ENCODE peak calls at places on chromosomes 11 and 22, in five cellular contexts. T is fibroblast of lung, I is ovary, Y is A673, K is mucosa of descending colon. H is an unnamed sample.

GRCh38 chr11:106238704-106239360 is 161.4 kb downstream of the AASDHPPT start:
- DNase-seq in T (no peak), I (no peak), Y (no peak), K (no peak), H (no peak)

GRCh38 chr22:36900880-36901279 is 12.5 kb upstream of the CSF2RB start:
- DNase-seq in T (no peak), I (no peak), Y (no peak), K (no peak), H (no peak)

GRCh38 chr11:76086713-76087635 is 119.3 kb downstream of the WNT11 start:
- DNase-seq in T (peak), I (no peak), Y (no peak), K (no peak), H (peak)

GRCh38 chr11:86477495-86478155 is 102.9 kb downstream of the CCDC81 start:
- DNase-seq in T (peak), I (peak), Y (no peak), K (no peak), H (no peak)

GRCh38 chr11:93646399-93646798 is 15.1 kb upstream of the CEP295 start:
- DNase-seq in T (no peak), I (no peak), Y (no peak), K (no peak), H (no peak)

GRCh38 chr11:133516845-133517244 is 15.5 kb downstream of the OPCML start:
- DNase-seq in T (no peak), I (no peak), Y (no peak), K (no peak), H (no peak)

GRCh38 chr11:95939091-95939490 is 15.2 kb upstream of the MTMR2 start:
- DNase-seq in T (no peak), I (no peak), Y (no peak), K (no peak), H (no peak)

GRCh38 chr22:30885001-30885366 is 83.6 kb downstream of the MORC2 start:
- DNase-seq in T (no peak), I (no peak), Y (no peak), K (no peak), H (no peak)

GRCh38 chr11:19243601-19244000 is 2.9 kb upstream of the E2F8 start:
- DNase-seq in T (no peak), I (no peak), Y (no peak), K (no peak), H (no peak)

GRCh38 chr11:114315749-114316368 is 19.7 kb downstream of the NNMT start:
- DNase-seq in T (no peak), I (no peak), Y (no peak), K (no peak), H (no peak)

GRCh38 chr22:17984114-17984513 is 40.2 kb downstream of the MICAL3 start:
- DNase-seq in T (no peak), I (no peak), Y (no peak), K (no peak), H (no peak)

GRCh38 chr11:125903753-125904659 is at the start of gene DDX25:
- DNase-seq in T (no peak), I (no peak), Y (peak), K (no peak), H (no peak)

GRCh38 chr11:70099578-70100282 is 21.6 kb downstream of the ANO1 start:
- DNase-seq in T (peak), I (no peak), Y (peak), K (peak), H (peak)

GRCh38 chr11:13336246-13336873 is 58.8 kb downstream of the BMAL1 start:
- DNase-seq in T (peak), I (no peak), Y (no peak), K (no peak), H (no peak)

GRCh38 chr11:8102296-8102915 is 21.4 kb downstream of the TUB start:
- DNase-seq in T (no peak), I (no peak), Y (no peak), K (no peak), H (no peak)

GRCh38 chr11:36024716-36025115 is 80.9 kb downstream of the LDLRAD3 start:
- DNase-seq in T (no peak), I (no peak), Y (no peak), K (no peak), H (no peak)

GRCh38 chr11:36131719-36132349 is 157.4 kb downstream of the COMMD9 start:
- DNase-seq in T (no peak), I (peak), Y (peak), K (no peak), H (no peak)

GRCh38 chr11:130023204-130023603 is 20.6 kb upstream of the PRDM10 start:
- DNase-seq in T (peak), I (no peak), Y (peak), K (no peak), H (no peak)

GRCh38 chr11:640021-640706 is 3.1 kb downstream of the DRD4 start:
- DNase-seq in T (no peak), I (no peak), Y (no peak), K (no peak), H (no peak)
- H3K4me3 ChIP-seq in T (no peak), I (no peak), Y (no peak), K (no peak), H (no peak)

DNA sequence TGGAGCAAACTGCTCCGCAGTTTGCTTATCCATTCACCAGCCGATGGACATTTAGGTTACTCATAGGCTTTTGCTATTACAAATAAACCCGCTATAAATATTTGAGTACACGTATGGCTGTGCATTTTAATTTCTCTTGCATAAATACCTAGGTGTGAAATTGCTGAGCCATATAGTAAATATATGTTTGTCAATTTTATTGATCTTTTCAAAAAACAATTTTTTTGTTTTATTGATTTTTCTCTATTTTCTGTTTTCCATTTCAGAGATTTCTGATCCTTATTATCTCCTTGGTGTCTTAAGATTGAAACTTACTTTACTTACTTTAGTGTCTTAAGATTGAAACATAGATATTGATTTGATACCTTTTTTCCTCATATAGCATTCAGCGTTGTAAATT is 4.5 kb downstream of the ZNF74 start:
- DNase-seq in T (no peak), I (no peak), Y (no peak), K (no peak), H (no peak)
- H3K4me3 ChIP-seq in T (no peak), I (no peak), Y (no peak), K (no peak), H (no peak)

DNA sequence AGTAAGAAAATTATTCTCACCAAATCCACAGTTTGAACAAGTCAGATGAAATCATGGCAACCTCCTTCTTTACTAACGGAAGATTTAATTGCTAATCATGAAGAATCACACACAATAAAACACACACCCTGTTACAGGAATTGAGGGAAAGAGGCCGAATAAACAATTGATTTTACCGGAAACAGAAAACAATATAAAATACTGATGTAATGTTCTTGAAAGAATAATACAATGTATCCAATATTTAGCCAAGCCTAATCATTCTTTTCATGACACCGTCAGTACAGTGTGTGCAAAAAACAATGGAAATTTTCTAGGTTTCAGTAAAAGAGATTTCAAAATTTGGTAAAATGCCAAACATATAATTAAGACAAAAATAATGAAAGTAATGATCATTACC is 23.4 kb downstream of the ASRGL1 start:
- DNase-seq in T (no peak), I (no peak), Y (no peak), K (no peak), H (no peak)
- H3K4me3 ChIP-seq in T (no peak), I (no peak), Y (no peak), K (no peak), H (no peak)

GRCh38 chr11:121655481-121656332 is 202.9 kb upstream of the SORL1-AS1 start:
- DNase-seq in T (peak), I (peak), Y (peak), K (peak), H (peak)

GRCh38 chr11:121657191-121657590 is 204.4 kb upstream of the SORL1-AS1 start:
- DNase-seq in T (no peak), I (peak), Y (no peak), K (no peak), H (no peak)

GRCh38 chr11:121654506-121655480 is 202.0 kb upstream of the SORL1-AS1 start:
- DNase-seq in T (peak), I (no peak), Y (no peak), K (no peak), H (no peak)

GRCh38 chr11:121659811-121660210 is 207.0 kb upstream of the SORL1-AS1 start:
- DNase-seq in T (no peak), I (no peak), Y (no peak), K (no peak), H (no peak)

DNA sequence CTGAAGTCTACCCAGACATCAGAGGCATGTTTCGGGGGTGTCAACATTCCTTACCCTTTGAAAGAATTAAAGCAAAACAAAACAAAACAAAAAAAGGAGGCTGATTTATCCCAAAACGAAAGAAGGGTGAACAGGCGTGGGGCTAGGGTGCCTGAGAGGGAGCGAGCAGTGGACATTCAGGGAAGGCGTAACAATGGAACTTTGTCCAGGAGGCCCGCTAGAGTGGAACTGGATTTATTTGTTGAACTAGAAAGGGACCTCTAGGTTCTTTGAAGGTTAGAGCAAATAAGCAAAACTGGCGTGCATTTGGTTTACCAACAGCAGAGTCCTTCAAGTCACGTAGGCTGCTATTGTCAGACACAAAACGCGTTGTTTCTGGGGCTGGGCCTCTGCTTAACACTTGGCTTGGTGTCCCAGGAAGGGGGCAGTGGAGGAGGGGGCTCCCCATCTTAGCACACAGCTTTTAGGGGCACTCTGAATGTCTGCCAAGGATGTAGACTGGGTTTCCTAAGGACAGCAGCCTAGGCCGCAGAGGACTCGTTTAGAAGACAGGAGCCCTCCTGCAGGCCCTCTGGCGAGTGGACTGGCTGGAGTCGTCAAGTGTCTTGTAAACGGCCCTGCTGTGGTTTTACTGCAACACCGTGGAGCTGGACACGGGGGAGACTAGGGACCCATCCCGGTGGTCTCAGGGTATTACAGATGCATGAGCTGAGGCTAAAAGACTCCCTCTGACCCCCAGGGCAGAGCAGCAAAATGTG is 203.7 kb upstream of the SORL1-AS1 start:
- DNase-seq in T (peak), I (no peak), Y (no peak), K (no peak), H (no peak)
- H3K4me3 ChIP-seq in T (peak), I (peak), Y (peak), K (no peak), H (peak)

GRCh38 chr22:23764931-23765881 is 2.4 kb downstream of the C22orf15 start:
- DNase-seq in T (no peak), I (no peak), Y (no peak), K (no peak), H (no peak)
- H3K4me3 ChIP-seq in T (no peak), I (no peak), Y (no peak), K (no peak), H (no peak)

GRCh38 chr11:33867996-33868645 is 23.8 kb downstream of the LMO2 start:
- DNase-seq in T (no peak), I (no peak), Y (peak), K (no peak), H (no peak)
- H3K4me3 ChIP-seq in T (no peak), I (no peak), Y (peak), K (no peak), H (no peak)

GRCh38 chr22:41563051-41563711 is 2.4 kb downstream of the CSDC2 start:
- DNase-seq in T (peak), I (peak), Y (no peak), K (no peak), H (no peak)
- H3K4me3 ChIP-seq in T (peak), I (peak), Y (no peak), K (no peak), H (peak)